ENCODE peak calls at places on chromosome 12, in nine cellular contexts. P, V, U, X, W, E, T, Z and D are unnamed samples.
A peak's percentile ranks its signal among the peaks of the same experiment; 100 is the strongest.

GRCh38 chr12:89333564-89334252 is 18.6 kb downstream of the DUSP6 start:
- DNase-seq in W (no peak), E (no peak), V (no peak), U (peak; percentile 67), Z (no peak), T (no peak), P (no peak), X (no peak), D (peak; percentile 45)

GRCh38 chr12:124352839-124353238 is 57.9 kb downstream of the RFLNA start:
- DNase-seq in P (peak; percentile 73), E (no peak), U (peak; percentile 57), T (no peak), X (peak; percentile 11), W (no peak), V (no peak), Z (peak; percentile 22), D (peak; percentile 93)

GRCh38 chr12:79883216-79883615 is 51.7 kb downstream of the PPP1R12A start:
- DNase-seq in Z (no peak), V (no peak), U (no peak), X (no peak), W (no peak), P (no peak), T (no peak), E (no peak), D (no peak)

GRCh38 chr12:132367401-132367851 is 38.0 kb upstream of the GALNT9 start:
- DNase-seq in W (no peak), X (peak; percentile 25), E (no peak), P (no peak), V (no peak), U (no peak), Z (no peak), T (peak; percentile 15), D (no peak)

GRCh38 chr12:124802361-124802760 is 61.3 kb downstream of the SCARB1 start:
- DNase-seq in P (no peak), Z (no peak), W (no peak), V (no peak), T (no peak), E (no peak), X (no peak), U (no peak), D (no peak)

GRCh38 chr12:5512585-5512970 is 80.7 kb downstream of the NTF3 start:
- DNase-seq in P (no peak), W (no peak), U (no peak), V (no peak), X (no peak), E (no peak), T (no peak), Z (no peak), D (peak; percentile 13)

GRCh38 chr12:73181244-73181643 is 909.1 kb downstream of the TRHDE start:
- DNase-seq in E (no peak), U (no peak), T (peak; percentile 58), X (no peak), Z (no peak), V (no peak), P (no peak), W (no peak), D (no peak)

GRCh38 chr12:96876966-96877365 is 30.1 kb upstream of the NEDD1 start:
- DNase-seq in X (no peak), T (no peak), Z (no peak), U (no peak), P (no peak), V (no peak), W (no peak), E (no peak), D (no peak)

GRCh38 chr12:131457331-131458047 is 253.4 kb upstream of the SFSWAP start:
- DNase-seq in X (no peak), E (no peak), W (no peak), V (no peak), Z (no peak), P (peak; percentile 17), U (no peak), T (no peak), D (no peak)

GRCh38 chr12:97142737-97143450 is 235.8 kb downstream of the NEDD1 start:
- DNase-seq in V (no peak), U (no peak), Z (no peak), W (no peak), E (no peak), T (peak; percentile 32), P (no peak), X (no peak), D (no peak)

GRCh38 chr12:72261885-72262284 is 10.3 kb upstream of the TRHDE start:
- DNase-seq in E (no peak), Z (no peak), V (no peak), P (no peak), T (peak; percentile 34), W (no peak), U (no peak), X (no peak), D (no peak)

GRCh38 chr12:90909069-90909676 is 45.8 kb downstream of the CCER1 start:
- DNase-seq in P (no peak), U (no peak), W (no peak), X (peak; percentile 82), E (peak; percentile 38), T (peak; percentile 38), Z (peak; percentile 47), V (no peak), D (peak; percentile 18)

GRCh38 chr12:32756476-32757158 is 920 bp upstream of the YARS2 start:
- DNase-seq in T (no peak), U (no peak), W (no peak), E (no peak), X (peak; percentile 2), V (no peak), P (no peak), Z (no peak), D (no peak)

GRCh38 chr12:30269491-30269890 is 426.2 kb downstream of the IPO8 start:
- DNase-seq in W (no peak), Z (no peak), T (no peak), E (no peak), P (no peak), V (no peak), U (no peak), X (peak; percentile 21), D (no peak)

GRCh38 chr12:28802706-28803438 is 346.2 kb upstream of the FAR2 start:
- DNase-seq in X (peak; percentile 15), V (no peak), P (no peak), T (no peak), U (no peak), Z (no peak), E (no peak), W (no peak), D (no peak)

GRCh38 chr12:130581782-130582181 is 134.3 kb downstream of the RIMBP2 start:
- DNase-seq in X (no peak), P (no peak), V (no peak), E (no peak), W (no peak), Z (no peak), U (no peak), T (no peak), D (no peak)

GRCh38 chr12:114480309-114481199 is 74.6 kb upstream of the TBX5 start:
- DNase-seq in E (no peak), W (no peak), T (no peak), Z (no peak), V (no peak), P (no peak), U (no peak), X (peak; percentile 51), D (no peak)

GRCh38 chr12:62840311-62840710 is 94.6 kb downstream of the PPM1H start:
- DNase-seq in E (no peak), W (no peak), X (no peak), P (no peak), T (no peak), U (no peak), V (no peak), Z (no peak), D (no peak)

GRCh38 chr12:109863961-109864712 is 16.2 kb downstream of the GLTP start:
- DNase-seq in W (no peak), X (peak; percentile 39), P (peak; percentile 76), T (no peak), Z (no peak), E (no peak), V (no peak), U (peak; percentile 90), D (peak; percentile 84)

GRCh38 chr12:32159925-32160324 is 53.3 kb downstream of the BICD1 start:
- DNase-seq in E (no peak), V (no peak), P (no peak), X (no peak), Z (no peak), U (no peak), W (no peak), T (no peak), D (no peak)

DNA sequence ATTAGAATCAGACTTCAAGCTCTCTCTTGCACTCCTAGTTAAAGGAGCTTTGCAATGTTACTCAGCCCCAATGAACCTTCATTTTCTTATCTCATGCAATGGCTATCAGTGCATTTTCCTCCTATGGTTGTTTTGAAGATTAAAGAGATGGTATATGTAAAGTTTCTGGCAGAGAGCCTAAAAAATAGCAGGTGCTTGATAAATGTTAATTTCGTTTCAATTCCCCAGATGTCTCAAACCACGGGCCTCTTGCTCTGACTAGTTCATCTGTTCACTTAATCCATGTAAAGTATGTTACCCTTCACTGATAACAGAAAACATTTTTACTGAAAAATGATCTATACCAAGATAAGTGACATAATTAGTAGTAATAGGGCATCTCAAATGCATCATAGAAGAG is 735.4 kb upstream of the USP15 start:
- DNase-seq in X (no peak), V (no peak), Z (no peak), E (no peak), U (no peak), P (no peak), T (no peak), W (no peak), D (no peak)
- TF ChIP-seq CTCF in X (no peak), V (no peak), Z (no peak), E (no peak), U (no peak), P (no peak), T (no peak), W (no peak), D (no peak)

GRCh38 chr12:46263140-46264017 is 5.5 kb downstream of the SLC38A1 start:
- DNase-seq in P (no peak), W (no peak), E (no peak), V (no peak), T (no peak), X (no peak), U (no peak), Z (no peak), D (no peak)
- TF ChIP-seq CTCF in P (peak; percentile 8), W (no peak), E (no peak), V (no peak), T (peak; percentile 47), X (peak; percentile 42), U (no peak), Z (peak; percentile 36), D (no peak)

DNA sequence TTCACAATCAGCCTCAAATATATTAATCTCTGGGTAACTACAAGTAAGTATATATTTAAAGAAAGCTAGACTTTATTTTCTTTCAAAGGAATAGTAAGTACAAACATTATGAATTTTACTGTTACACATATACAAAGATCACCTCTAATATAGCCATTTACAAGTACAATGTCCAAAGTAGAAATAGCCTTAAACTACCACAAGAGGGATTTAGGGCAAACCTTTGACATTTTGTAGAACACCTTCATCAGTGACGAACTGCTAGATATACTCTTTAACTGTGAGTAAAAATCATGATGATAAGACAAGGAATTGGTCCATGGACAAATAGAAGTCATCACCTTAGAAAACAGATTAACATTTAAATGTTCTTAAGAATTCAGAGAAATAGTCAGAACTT is 69.8 kb downstream of the CNTN1 start:
- DNase-seq in E (no peak), P (no peak), Z (no peak), U (no peak), X (no peak), W (peak; percentile 3), T (no peak), V (no peak), D (no peak)
- TF ChIP-seq CTCF in E (no peak), P (no peak), Z (no peak), U (no peak), X (no peak), W (no peak), T (no peak), V (no peak), D (no peak)

GRCh38 chr12:49707812-49708147 is 575 bp upstream of the FMNL3 start:
- DNase-seq in T (no peak), Z (no peak), X (no peak), P (no peak), V (no peak), U (no peak), W (no peak), E (no peak), D (no peak)
- TF ChIP-seq CTCF in T (peak; percentile 31), Z (no peak), X (no peak), P (no peak), V (no peak), U (peak; percentile 9), W (no peak), E (no peak), D (no peak)